ENCODE peak calls at places on chromosomes 4 and X, in five cellular contexts. H is cerebellum, G is GM04503, U is upper lobe of right lung, W is HuH-7. R is an unnamed sample.

GRCh38 chr4:14520171-14520570 is 482.1 kb upstream of the CPEB2 start:
- DNase-seq in W (no peak), G (no peak), H (no peak), U (no peak), R (no peak)

GRCh38 chr4:105923507-105924238 is 28.4 kb downstream of the NPNT start:
- DNase-seq in G (no peak), U (no peak), H (no peak), W (no peak), R (no peak)

GRCh38 chr4:26590639-26591038 is 6.8 kb downstream of the TBC1D19 start:
- DNase-seq in H (no peak), G (no peak), W (no peak), U (no peak), R (no peak)

GRCh38 chrX:153469811-153470410 is 465 bp downstream of the HAUS7 start:
- DNase-seq in W (no peak), G (no peak), H (no peak), U (no peak), R (peak; percentile 19)

GRCh38 chr4:6019316-6020263 is 1.4 kb upstream of the C4orf50 start:
- DNase-seq in W (peak; percentile 50), G (no peak), H (peak; percentile 81), U (no peak), R (peak; percentile 35)

GRCh38 chr4:73259552-73260140 is 1.0 kb upstream of the ANKRD17 start:
- DNase-seq in G (no peak), H (no peak), U (no peak), W (no peak), R (no peak)

GRCh38 chrX:23332101-23332887 is 2.4 kb upstream of the PTCHD1 start:
- DNase-seq in U (no peak), H (peak; percentile 46), G (no peak), W (no peak), R (no peak)

GRCh38 chr4:4427886-4428285 is 41.0 kb downstream of the NSG1 start:
- DNase-seq in G (no peak), W (no peak), U (no peak), H (no peak), R (no peak)

GRCh38 chr4:2742823-2743517 is 13.2 kb downstream of the TNIP2 start:
- DNase-seq in U (no peak), H (no peak), W (no peak), G (no peak), R (no peak)

GRCh38 chrX:108199691-108200090 is 108.1 kb downstream of the ATG4A start:
- DNase-seq in H (no peak), U (no peak), W (peak; percentile 14), G (no peak), R (no peak)

GRCh38 chr4:95092762-95093161 is 335.0 kb downstream of the BMPR1B start:
- DNase-seq in G (no peak), H (no peak), U (no peak), W (no peak), R (no peak)

GRCh38 chr4:35939746-35940145 is 304.6 kb downstream of the ARAP2 start:
- DNase-seq in U (no peak), W (no peak), G (no peak), H (no peak), R (no peak)

GRCh38 chr4:3346146-3346545 is 53.3 kb downstream of the RGS12 start:
- DNase-seq in U (no peak), H (peak; percentile 80), G (no peak), W (peak; percentile 78), R (peak; percentile 77)

GRCh38 chrX:100680756-100681155 is 36.8 kb downstream of the SRPX2 start:
- DNase-seq in W (no peak), G (no peak), U (no peak), H (no peak), R (no peak)

GRCh38 chrX:131985526-131986049 is 37.5 kb upstream of the STK26 start:
- DNase-seq in U (no peak), W (peak; percentile 8), G (no peak), H (no peak), R (no peak)

GRCh38 chr4:55468724-55469123 is 73.0 kb downstream of the TMEM165 start:
- DNase-seq in W (no peak), H (no peak), G (no peak), U (no peak), R (no peak)

GRCh38 chr4:4406455-4407298 is 19.8 kb downstream of the NSG1 start:
- DNase-seq in U (no peak), H (no peak), G (no peak), W (no peak), R (no peak)

GRCh38 chr4:165580379-165580905 is 201.6 kb downstream of the CPE start:
- DNase-seq in G (no peak), H (no peak), U (no peak), W (no peak), R (no peak)

GRCh38 chrX:45749375-45749774 is 548.7 kb upstream of the DIPK2B start:
- DNase-seq in H (no peak), G (no peak), U (no peak), W (no peak), R (no peak)

GRCh38 chr4:105061136-105061696 is 85.5 kb upstream of the TET2 start:
- DNase-seq in U (no peak), W (no peak), G (no peak), H (no peak), R (peak; percentile 24)

GRCh38 chr4:152283806-152284470 is 252.0 kb downstream of the FBXW7 start:
- DNase-seq in H (no peak), W (no peak), U (no peak), G (peak; percentile 34), R (no peak)

GRCh38 chrX:130715299-130715698 is 187.7 kb downstream of the ENOX2 start:
- DNase-seq in U (no peak), H (no peak), W (no peak), G (no peak), R (no peak)

GRCh38 chr4:116016201-116016600 is 902.8 kb upstream of the NDST4 start:
- DNase-seq in W (no peak), U (no peak), H (no peak), G (no peak), R (no peak)

GRCh38 chrX:112356031-112356430 is 273.5 kb upstream of the TRPC5 start:
- DNase-seq in W (no peak), H (no peak), G (no peak), U (no peak), R (no peak)

GRCh38 chr4:99847362-99847976 is 30.8 kb downstream of the DAPP1 start:
- DNase-seq in U (no peak), W (no peak), H (no peak), G (no peak), R (peak; percentile 57)

GRCh38 chr4:86921608-86922252 is 13.1 kb upstream of the AFF1 start:
- DNase-seq in W (no peak), H (no peak), G (no peak), U (no peak), R (no peak)

GRCh38 chr4:104749062-104749461 is 254.4 kb upstream of the CXXC4 start:
- DNase-seq in U (no peak), H (no peak), W (no peak), G (no peak), R (no peak)

GRCh38 chr4:145937021-145937861 is 1.4 kb downstream of the ZNF827 start:
- DNase-seq in H (peak; percentile 67), U (peak; percentile 84), W (peak; percentile 53), G (no peak), R (peak; percentile 68)

GRCh38 chrX:42028113-42028512 is 104.8 kb upstream of the CASK start:
- DNase-seq in H (no peak), W (peak; percentile 16), U (no peak), G (no peak), R (no peak)

GRCh38 chrX:70422886-70423336 is at the start of gene GDPD2:
- DNase-seq in W (no peak), U (no peak), H (peak; percentile 24), G (no peak), R (no peak)

GRCh38 chr4:140094701-140095420 is 59.1 kb downstream of the MAML3 start:
- DNase-seq in H (peak; percentile 51), W (no peak), U (peak; percentile 85), G (no peak), R (peak; percentile 57)

GRCh38 chr4:73918058-73918457 is 48.9 kb downstream of the CXCL1 start:
- DNase-seq in H (no peak), W (no peak), U (no peak), G (no peak), R (no peak)

GRCh38 chr4:129428454-129428853 is 332.5 kb downstream of the C4orf33 start:
- DNase-seq in W (no peak), H (no peak), G (no peak), U (no peak), R (no peak)

GRCh38 chr4:85919488-85919887 is 440.4 kb downstream of the MAPK10 start:
- DNase-seq in U (no peak), H (no peak), W (no peak), G (no peak), R (no peak)

GRCh38 chr4:184386271-184386781 is 88.0 kb downstream of the IRF2 start:
- DNase-seq in U (no peak), G (no peak), H (no peak), W (no peak), R (no peak)

GRCh38 chrX:25130619-25131018 is 114.9 kb upstream of the ARX start:
- DNase-seq in H (no peak), U (no peak), W (no peak), G (no peak), R (no peak)

GRCh38 chr4:48268956-48269860 is at the start of gene TEC:
- DNase-seq in H (peak; percentile 2), W (peak; percentile 46), U (peak; percentile 87), G (no peak), R (peak; percentile 57)

GRCh38 chrX:129650183-129650689 is 4.5 kb downstream of the APLN start:
- DNase-seq in H (no peak), U (no peak), G (no peak), W (no peak), R (no peak)

GRCh38 chr4:15198070-15198727 is 195.9 kb downstream of the CPEB2 start:
- DNase-seq in U (no peak), W (no peak), G (no peak), H (peak; percentile 40), R (no peak)

R was measured in germinal center.